ENCODE peak calls at places on chromosomes 7 and 10, in six cellular contexts. One of them, this sample, is unnamed.

GRCh38 chr10:89916481-89916880 is 215.1 kb downstream of the KIF20B start:
- DNase-seq in sigmoid colon: no peak
- DNase-seq in cardiac muscle cell: peak; percentile 51
- DNase-seq in cardiac fibroblast: peak; percentile 28
- DNase-seq in left ventricle myocardium inferior: no peak
- DNase-seq in mesothelial cell of epicardium: no peak
- DNase-seq in this sample: peak; percentile 47

GRCh38 chr10:77428776-77429395 is 208.7 kb downstream of the KCNMA1 start:
- DNase-seq in left ventricle myocardium inferior: no peak
- DNase-seq in cardiac muscle cell: peak; percentile 79
- DNase-seq in mesothelial cell of epicardium: no peak
- DNase-seq in sigmoid colon: peak; percentile 84
- DNase-seq in cardiac fibroblast: peak; percentile 73
- DNase-seq in this sample: peak; percentile 45

GRCh38 chr10:102624751-102625330 is 19.4 kb upstream of the TRIM8 start:
- DNase-seq in sigmoid colon: no peak
- DNase-seq in cardiac fibroblast: peak; percentile 69
- DNase-seq in mesothelial cell of epicardium: no peak
- DNase-seq in cardiac muscle cell: peak; percentile 72
- DNase-seq in left ventricle myocardium inferior: peak; percentile 2
- DNase-seq in this sample: no peak

GRCh38 chr10:130812381-130813148 is 499.0 kb downstream of the TCERG1L start:
- DNase-seq in cardiac muscle cell: no peak
- DNase-seq in mesothelial cell of epicardium: no peak
- DNase-seq in cardiac fibroblast: no peak
- DNase-seq in sigmoid colon: no peak
- DNase-seq in left ventricle myocardium inferior: no peak
- DNase-seq in this sample: no peak

GRCh38 chr10:80437227-80437626 is 16.9 kb upstream of the TSPAN14 start:
- DNase-seq in sigmoid colon: no peak
- DNase-seq in left ventricle myocardium inferior: no peak
- DNase-seq in mesothelial cell of epicardium: no peak
- DNase-seq in cardiac muscle cell: no peak
- DNase-seq in cardiac fibroblast: no peak
- DNase-seq in this sample: no peak

GRCh38 chr10:43138757-43139241 is 554 bp downstream of the CSGALNACT2 start:
- DNase-seq in mesothelial cell of epicardium: no peak
- DNase-seq in cardiac fibroblast: peak; percentile 36
- DNase-seq in cardiac muscle cell: peak; percentile 28
- DNase-seq in sigmoid colon: no peak
- DNase-seq in left ventricle myocardium inferior: no peak
- DNase-seq in this sample: peak; percentile 40

GRCh38 chr10:339038-339391 is 203.8 kb downstream of the ZMYND11 start:
- DNase-seq in cardiac muscle cell: no peak
- DNase-seq in cardiac fibroblast: no peak
- DNase-seq in sigmoid colon: no peak
- DNase-seq in mesothelial cell of epicardium: no peak
- DNase-seq in left ventricle myocardium inferior: no peak
- DNase-seq in this sample: peak; percentile 48

GRCh38 chr7:54349259-54349658 is 192.9 kb upstream of the VSTM2A start:
- DNase-seq in mesothelial cell of epicardium: no peak
- DNase-seq in cardiac fibroblast: peak; percentile 7
- DNase-seq in left ventricle myocardium inferior: no peak
- DNase-seq in cardiac muscle cell: no peak
- DNase-seq in sigmoid colon: no peak
- DNase-seq in this sample: peak; percentile 83

GRCh38 chr7:30760514-30761213 is 8.7 kb downstream of the INMT start:
- DNase-seq in cardiac fibroblast: no peak
- DNase-seq in sigmoid colon: peak; percentile 67
- DNase-seq in mesothelial cell of epicardium: no peak
- DNase-seq in cardiac muscle cell: no peak
- DNase-seq in left ventricle myocardium inferior: no peak
- DNase-seq in this sample: peak; percentile 34

GRCh38 chr10:107019154-107019553 is 145.4 kb downstream of the SORCS1 start:
- DNase-seq in left ventricle myocardium inferior: no peak
- DNase-seq in sigmoid colon: no peak
- DNase-seq in cardiac fibroblast: no peak
- DNase-seq in mesothelial cell of epicardium: no peak
- DNase-seq in cardiac muscle cell: no peak
- DNase-seq in this sample: no peak

GRCh38 chr10:63935705-63936104 is 414.5 kb downstream of the REEP3 start:
- DNase-seq in sigmoid colon: no peak
- DNase-seq in left ventricle myocardium inferior: no peak
- DNase-seq in cardiac fibroblast: peak; percentile 3
- DNase-seq in mesothelial cell of epicardium: no peak
- DNase-seq in cardiac muscle cell: peak; percentile 14
- DNase-seq in this sample: peak; percentile 22

GRCh38 chr7:130695840-130696239 is 9.5 kb upstream of the TSGA13 start:
- DNase-seq in cardiac muscle cell: peak; percentile 54
- DNase-seq in cardiac fibroblast: peak; percentile 61
- DNase-seq in sigmoid colon: no peak
- DNase-seq in mesothelial cell of epicardium: no peak
- DNase-seq in left ventricle myocardium inferior: no peak
- DNase-seq in this sample: peak; percentile 55

GRCh38 chr10:72297281-72297967 is 23.7 kb downstream of the DDIT4 start:
- DNase-seq in sigmoid colon: peak; percentile 93
- DNase-seq in mesothelial cell of epicardium: no peak
- DNase-seq in left ventricle myocardium inferior: peak; percentile 84
- DNase-seq in cardiac fibroblast: peak; percentile 99
- DNase-seq in cardiac muscle cell: peak; percentile 99
- DNase-seq in this sample: peak; percentile 95

GRCh38 chr10:60650272-60650800 is 127.9 kb upstream of the CDK1 start:
- DNase-seq in sigmoid colon: no peak
- DNase-seq in left ventricle myocardium inferior: no peak
- DNase-seq in cardiac fibroblast: no peak
- DNase-seq in cardiac muscle cell: no peak
- DNase-seq in mesothelial cell of epicardium: no peak
- DNase-seq in this sample: no peak

GRCh38 chr10:70145666-70146488 is 623 bp downstream of the TYSND1 start:
- DNase-seq in cardiac muscle cell: peak; percentile 61
- DNase-seq in cardiac fibroblast: peak; percentile 57
- DNase-seq in left ventricle myocardium inferior: peak; percentile 67
- DNase-seq in mesothelial cell of epicardium: peak; percentile 50
- DNase-seq in sigmoid colon: peak; percentile 83
- DNase-seq in this sample: peak; percentile 66

GRCh38 chr7:25389489-25390106 is 161.3 kb upstream of the NPVF start:
- DNase-seq in cardiac muscle cell: peak; percentile 76
- DNase-seq in mesothelial cell of epicardium: no peak
- DNase-seq in sigmoid colon: no peak
- DNase-seq in left ventricle myocardium inferior: no peak
- DNase-seq in cardiac fibroblast: peak; percentile 72
- DNase-seq in this sample: peak; percentile 61

GRCh38 chr10:5944389-5945202 is 32.7 kb downstream of the IL15RA start:
- DNase-seq in left ventricle myocardium inferior: peak; percentile 63
- DNase-seq in sigmoid colon: peak; percentile 97
- DNase-seq in mesothelial cell of epicardium: no peak
- DNase-seq in cardiac muscle cell: peak; percentile 99
- DNase-seq in cardiac fibroblast: peak; percentile 100
- DNase-seq in this sample: peak; percentile 99

GRCh38 chr7:95304990-95305389 is 19.3 kb downstream of the PON1 start:
- DNase-seq in cardiac muscle cell: peak; percentile 11
- DNase-seq in mesothelial cell of epicardium: no peak
- DNase-seq in cardiac fibroblast: no peak
- DNase-seq in left ventricle myocardium inferior: no peak
- DNase-seq in sigmoid colon: no peak
- DNase-seq in this sample: no peak

GRCh38 chr10:6072215-6072941 is 10.2 kb upstream of the IL2RA start:
- DNase-seq in mesothelial cell of epicardium: no peak
- DNase-seq in sigmoid colon: no peak
- DNase-seq in left ventricle myocardium inferior: no peak
- DNase-seq in cardiac muscle cell: no peak
- DNase-seq in cardiac fibroblast: peak; percentile 19
- DNase-seq in this sample: no peak

GRCh38 chr10:17923728-17924127 is 28.0 kb upstream of the SLC39A12 start:
- DNase-seq in mesothelial cell of epicardium: no peak
- DNase-seq in cardiac muscle cell: peak; percentile 70
- DNase-seq in cardiac fibroblast: peak; percentile 83
- DNase-seq in left ventricle myocardium inferior: no peak
- DNase-seq in sigmoid colon: peak; percentile 83
- DNase-seq in this sample: peak; percentile 69

GRCh38 chr10:103759100-103759781 is 96.1 kb downstream of the SH3PXD2A start:
- DNase-seq in mesothelial cell of epicardium: no peak
- DNase-seq in cardiac muscle cell: peak; percentile 65
- DNase-seq in sigmoid colon: peak; percentile 80
- DNase-seq in left ventricle myocardium inferior: peak; percentile 60
- DNase-seq in cardiac fibroblast: peak; percentile 65
- DNase-seq in this sample: peak; percentile 63

GRCh38 chr7:54995631-54996340 is 23.0 kb upstream of the EGFR start:
- DNase-seq in cardiac fibroblast: peak; percentile 22
- DNase-seq in sigmoid colon: no peak
- DNase-seq in mesothelial cell of epicardium: no peak
- DNase-seq in left ventricle myocardium inferior: no peak
- DNase-seq in cardiac muscle cell: peak; percentile 11
- DNase-seq in this sample: peak; percentile 73

GRCh38 chr10:75773139-75773801 is 341.8 kb downstream of the LRMDA start:
- DNase-seq in sigmoid colon: no peak
- DNase-seq in left ventricle myocardium inferior: no peak
- DNase-seq in cardiac muscle cell: peak; percentile 80
- DNase-seq in mesothelial cell of epicardium: no peak
- DNase-seq in cardiac fibroblast: peak; percentile 70
- DNase-seq in this sample: peak; percentile 16

GRCh38 chr7:151503902-151504714 is 15.6 kb downstream of the RHEB start:
- DNase-seq in cardiac fibroblast: peak; percentile 89
- DNase-seq in left ventricle myocardium inferior: no peak
- DNase-seq in mesothelial cell of epicardium: no peak
- DNase-seq in sigmoid colon: peak; percentile 80
- DNase-seq in cardiac muscle cell: peak; percentile 93
- DNase-seq in this sample: peak; percentile 95

DNA sequence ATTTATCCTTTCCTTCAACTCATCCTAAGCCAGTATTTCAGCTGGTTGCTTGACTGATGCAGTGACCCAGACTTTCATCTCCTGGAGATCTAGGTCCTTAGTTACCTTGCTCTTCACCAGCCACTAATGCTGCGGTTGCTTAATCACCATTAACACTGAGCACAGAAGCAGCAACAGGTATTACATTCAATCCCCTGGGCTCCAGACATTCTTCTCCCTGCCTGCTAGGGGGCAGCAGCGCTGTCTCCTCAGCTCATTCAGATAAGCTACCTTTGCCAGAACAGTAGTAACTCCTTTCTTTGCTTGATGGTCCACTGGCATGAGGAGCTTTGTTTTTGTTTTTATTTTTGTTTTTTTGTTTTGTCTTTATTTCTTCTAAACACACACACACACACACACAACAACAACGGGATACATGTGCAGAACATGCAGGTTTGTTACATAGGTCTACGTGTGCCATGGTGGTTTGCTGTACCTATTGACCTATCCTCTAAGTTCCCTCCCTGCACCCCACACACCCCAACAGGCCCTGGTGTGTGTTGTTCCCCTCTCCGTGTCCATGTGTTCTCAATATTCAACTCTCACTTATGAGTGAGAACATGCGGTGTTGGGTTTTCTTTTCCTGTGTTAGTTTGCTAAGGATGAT is 1043.2 kb upstream of the C7orf33 start:
- DNase-seq in cardiac muscle cell: peak; percentile 42
- DNase-seq in mesothelial cell of epicardium: no peak
- DNase-seq in sigmoid colon: no peak
- DNase-seq in left ventricle myocardium inferior: no peak
- DNase-seq in cardiac fibroblast: peak; percentile 33
- DNase-seq in this sample: peak; percentile 49
- TF ChIP-seq CTCF in cardiac muscle cell: peak; percentile 60
- TF ChIP-seq CTCF in mesothelial cell of epicardium: no peak
- TF ChIP-seq CTCF in sigmoid colon: no peak
- TF ChIP-seq CTCF in left ventricle myocardium inferior: peak; percentile 8
- TF ChIP-seq CTCF in cardiac fibroblast: peak; percentile 75
- TF ChIP-seq CTCF in this sample: peak; percentile 25

GRCh38 chr10:25761937-25762336 is 172.1 kb upstream of the MYO3A start:
- DNase-seq in cardiac muscle cell: no peak
- DNase-seq in mesothelial cell of epicardium: no peak
- DNase-seq in cardiac fibroblast: no peak
- DNase-seq in sigmoid colon: no peak
- DNase-seq in left ventricle myocardium inferior: no peak
- DNase-seq in this sample: no peak

GRCh38 chr10:25753776-25754175 is 180.3 kb upstream of the MYO3A start:
- DNase-seq in sigmoid colon: no peak
- DNase-seq in cardiac muscle cell: peak; percentile 68
- DNase-seq in left ventricle myocardium inferior: no peak
- DNase-seq in mesothelial cell of epicardium: no peak
- DNase-seq in cardiac fibroblast: peak; percentile 64
- DNase-seq in this sample: peak; percentile 11

GRCh38 chr10:25756784-25757183 is 177.2 kb upstream of the MYO3A start:
- DNase-seq in cardiac fibroblast: no peak
- DNase-seq in left ventricle myocardium inferior: no peak
- DNase-seq in mesothelial cell of epicardium: no peak
- DNase-seq in sigmoid colon: no peak
- DNase-seq in cardiac muscle cell: no peak
- DNase-seq in this sample: no peak

GRCh38 chr10:25758511-25758910 is 175.5 kb upstream of the MYO3A start:
- DNase-seq in sigmoid colon: no peak
- DNase-seq in cardiac muscle cell: no peak
- DNase-seq in mesothelial cell of epicardium: no peak
- DNase-seq in cardiac fibroblast: no peak
- DNase-seq in left ventricle myocardium inferior: no peak
- DNase-seq in this sample: no peak

GRCh38 chr10:25758041-25758457 is 176.0 kb upstream of the MYO3A start:
- DNase-seq in sigmoid colon: no peak
- DNase-seq in left ventricle myocardium inferior: no peak
- DNase-seq in cardiac muscle cell: peak; percentile 60
- DNase-seq in mesothelial cell of epicardium: no peak
- DNase-seq in cardiac fibroblast: peak; percentile 67
- DNase-seq in this sample: peak; percentile 52
- TF ChIP-seq CTCF in sigmoid colon: no peak
- TF ChIP-seq CTCF in left ventricle myocardium inferior: peak; percentile 53
- TF ChIP-seq CTCF in cardiac muscle cell: peak; percentile 74
- TF ChIP-seq CTCF in mesothelial cell of epicardium: peak; percentile 59
- TF ChIP-seq CTCF in cardiac fibroblast: peak; percentile 57
- TF ChIP-seq CTCF in this sample: peak; percentile 59

GRCh38 chr10:110613341-110613995 is 30.7 kb upstream of the RBM20 start:
- DNase-seq in cardiac fibroblast: no peak
- DNase-seq in sigmoid colon: no peak
- DNase-seq in cardiac muscle cell: no peak
- DNase-seq in mesothelial cell of epicardium: no peak
- DNase-seq in left ventricle myocardium inferior: no peak
- DNase-seq in this sample: no peak
- TF ChIP-seq CTCF in cardiac fibroblast: no peak
- TF ChIP-seq CTCF in sigmoid colon: no peak
- TF ChIP-seq CTCF in cardiac muscle cell: no peak
- TF ChIP-seq CTCF in mesothelial cell of epicardium: no peak
- TF ChIP-seq CTCF in left ventricle myocardium inferior: no peak
- TF ChIP-seq CTCF in this sample: no peak

DNA sequence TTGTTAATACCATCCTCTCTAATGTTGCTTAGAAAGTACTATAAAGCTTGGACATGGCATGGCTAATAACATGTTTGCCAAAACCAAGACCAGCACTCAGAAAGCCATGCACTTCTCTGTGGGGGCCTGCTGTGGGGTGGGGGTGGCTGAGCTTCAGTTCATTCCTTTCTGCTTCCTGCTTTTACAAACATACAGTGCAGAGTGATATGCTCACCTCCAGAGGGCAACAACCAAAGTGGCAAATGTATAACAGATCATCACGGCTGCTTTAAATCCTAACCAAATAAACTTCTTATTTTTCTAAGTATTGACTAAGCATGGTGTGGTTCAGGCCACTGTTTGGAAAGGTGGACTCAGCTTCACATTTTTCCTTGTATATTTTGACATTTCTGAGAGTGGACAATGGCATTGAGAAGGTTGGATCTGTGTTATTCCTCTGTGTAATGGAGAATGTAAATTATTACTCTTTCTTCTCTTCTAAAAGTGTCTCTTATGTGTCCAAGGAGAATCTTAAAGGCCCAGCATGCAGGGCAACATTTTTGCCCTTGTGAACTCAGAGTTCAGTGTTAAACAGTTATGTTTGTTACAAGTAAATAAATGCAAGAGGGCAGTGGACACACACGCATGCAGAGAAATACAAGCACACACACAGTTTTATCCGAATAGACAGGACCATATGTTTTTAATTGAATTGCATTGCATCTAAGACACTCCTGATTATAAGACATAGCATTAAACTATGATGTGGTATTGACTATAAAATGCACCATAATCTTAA is 186.1 kb downstream of the HERPUD2 start:
- DNase-seq in cardiac fibroblast: no peak
- DNase-seq in left ventricle myocardium inferior: no peak
- DNase-seq in mesothelial cell of epicardium: no peak
- DNase-seq in cardiac muscle cell: no peak
- DNase-seq in sigmoid colon: no peak
- DNase-seq in this sample: no peak
- TF ChIP-seq CTCF in cardiac fibroblast: no peak
- TF ChIP-seq CTCF in left ventricle myocardium inferior: no peak
- TF ChIP-seq CTCF in mesothelial cell of epicardium: no peak
- TF ChIP-seq CTCF in cardiac muscle cell: no peak
- TF ChIP-seq CTCF in sigmoid colon: no peak
- TF ChIP-seq CTCF in this sample: no peak

This sample was measured in MCF 10A.